ENCODE peak calls at places on chromosome 11, in four cellular contexts. J is Panc1, F is HL-60, X is choroid plexus epithelial cell. V is an unnamed sample.

GRCh38 chr11:32289701-32290100 is 145.6 kb downstream of the WT1 start:
- DNase-seq in F (no peak), J (no peak), X (no peak), V (no peak)

GRCh38 chr11:8913961-8914660 is 3.1 kb downstream of the AKIP1 start:
- DNase-seq in J (no peak), X (peak), F (peak), V (peak)

GRCh38 chr11:116357769-116358544 is 414.8 kb downstream of the BUD13 start:
- DNase-seq in J (no peak), X (no peak), F (no peak), V (no peak)

GRCh38 chr11:95764267-95764898 is 25.2 kb downstream of the FAM76B start:
- DNase-seq in X (peak), J (no peak), F (no peak), V (peak)

GRCh38 chr11:115774756-115775155 is 270.5 kb upstream of the CADM1 start:
- DNase-seq in F (no peak), J (no peak), X (no peak), V (no peak)

GRCh38 chr11:133894956-133895549 is 49.7 kb upstream of the SPATA19 start:
- DNase-seq in J (no peak), F (no peak), X (no peak), V (no peak)

GRCh38 chr11:19493446-19493845 is 219.2 kb upstream of the NAV2 start:
- DNase-seq in J (no peak), F (no peak), X (no peak), V (no peak)

GRCh38 chr11:133153031-133153430 is 379.3 kb downstream of the OPCML start:
- DNase-seq in F (no peak), X (no peak), J (no peak), V (no peak)

GRCh38 chr11:76632492-76632891 is 38.1 kb downstream of the LRRC32 start:
- DNase-seq in J (no peak), X (no peak), F (no peak), V (no peak)

GRCh38 chr11:32348502-32348901 is 86.8 kb downstream of the WT1 start:
- DNase-seq in X (no peak), F (no peak), J (no peak), V (no peak)

GRCh38 chr11:12478743-12479142 is 101.4 kb downstream of the PARVA start:
- DNase-seq in F (no peak), J (no peak), X (peak), V (no peak)

GRCh38 chr11:115860246-115860645 is 356.0 kb upstream of the CADM1 start:
- DNase-seq in X (no peak), J (no peak), F (no peak), V (no peak)

DNA sequence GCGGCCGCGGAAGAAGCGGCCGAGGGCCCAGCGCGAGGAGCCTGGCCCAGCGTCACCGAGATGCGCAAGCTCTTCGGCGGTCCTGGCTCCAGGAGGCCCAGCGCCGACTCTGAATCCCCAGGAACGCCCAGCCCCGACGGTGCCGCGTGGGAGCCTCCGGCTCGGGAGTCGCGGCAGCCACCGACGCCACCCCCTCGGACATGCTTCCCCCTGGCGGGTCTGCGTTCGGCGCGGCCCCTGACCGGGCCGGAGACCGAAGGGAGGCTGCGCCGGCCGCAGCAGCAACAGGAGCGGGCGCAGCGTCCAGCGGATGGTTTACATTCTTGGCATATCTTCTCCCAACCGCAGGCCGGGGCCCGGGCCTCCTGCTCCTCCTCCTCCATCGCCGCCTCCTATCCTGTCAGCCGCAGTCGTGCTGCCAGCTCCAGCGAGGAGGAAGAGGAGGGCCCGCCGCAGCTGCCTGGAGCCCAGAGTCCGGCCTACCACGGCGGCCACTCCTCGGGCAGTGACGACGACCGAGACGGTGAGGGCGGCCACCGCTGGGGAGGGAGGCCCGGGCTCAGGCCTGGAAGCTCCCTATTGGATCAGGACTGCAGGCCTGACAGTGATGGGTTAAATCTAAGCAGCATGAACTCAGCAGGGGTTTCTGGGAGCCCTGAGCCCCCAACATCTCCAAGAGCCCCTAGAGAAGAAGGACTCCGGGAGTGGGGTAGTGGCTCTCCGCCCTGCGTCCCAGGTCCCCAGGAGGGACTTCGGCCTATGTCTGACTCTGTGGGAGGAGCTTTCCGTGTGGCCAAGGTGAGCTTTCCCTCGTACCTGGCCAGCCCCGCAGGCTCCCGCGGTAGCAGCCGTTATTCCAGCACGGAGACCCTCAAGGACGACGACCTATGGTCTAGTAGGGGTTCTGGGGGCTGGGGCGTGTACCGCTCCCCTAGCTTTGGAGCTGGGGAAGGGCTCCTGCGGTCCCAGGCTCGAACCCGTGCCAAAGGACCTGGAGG is 1.2 kb downstream of the ARHGEF17 start:
- DNase-seq in F (peak), J (no peak), X (peak), V (peak)
- H3K4me3 ChIP-seq in F (peak), J (peak), X (peak), V (peak)

GRCh38 chr11:126628450-126628789 is 272.9 kb downstream of the ST3GAL4 start:
- DNase-seq in X (no peak), J (no peak), F (no peak), V (no peak)

GRCh38 chr11:126628790-126629621 is 273.5 kb downstream of the ST3GAL4 start:
- DNase-seq in X (no peak), J (no peak), F (no peak), V (no peak)

GRCh38 chr11:126630893-126631292 is 275.4 kb downstream of the ST3GAL4 start:
- DNase-seq in X (no peak), J (no peak), F (no peak), V (no peak)

GRCh38 chr11:126630488-126630887 is 275.0 kb downstream of the ST3GAL4 start:
- DNase-seq in F (no peak), J (no peak), X (no peak), V (no peak)

DNA sequence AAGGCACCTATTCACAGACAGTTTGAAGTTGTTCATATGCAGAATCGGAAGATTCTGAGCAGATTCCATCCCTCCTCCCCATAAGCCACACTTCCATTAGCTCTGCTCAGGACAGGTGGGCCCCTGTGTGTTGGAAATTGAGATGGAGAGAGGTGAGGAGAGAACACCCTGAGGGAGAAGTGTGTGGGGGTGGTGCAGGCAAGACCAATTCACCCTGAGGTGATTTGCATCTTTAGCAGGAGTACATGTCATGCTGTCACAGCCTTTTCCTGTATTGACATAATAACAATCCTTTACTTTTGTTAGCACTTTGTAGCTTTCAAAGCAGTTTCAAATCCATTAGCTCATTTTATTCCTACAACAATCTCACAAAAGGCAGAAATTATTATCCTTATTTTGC is 275.9 kb downstream of the ST3GAL4 start:
- DNase-seq in X (no peak), F (no peak), J (no peak), V (no peak)
- TF ChIP-seq CTCF in X (no peak), F (no peak), J (no peak), V (no peak)

GRCh38 chr11:78497309-78497708 is 77.4 kb downstream of the NARS2 start:
- DNase-seq in X (no peak), J (no peak), F (no peak), V (no peak)
- H3K4me3 ChIP-seq in X (no peak), J (no peak), F (no peak), V (no peak)

GRCh38 chr11:17864478-17864941 is 129.9 kb downstream of the KCNC1 start:
- DNase-seq in F (no peak), J (no peak), X (peak), V (no peak)
- TF ChIP-seq CTCF in F (no peak), J (peak), X (peak), V (peak)

DNA sequence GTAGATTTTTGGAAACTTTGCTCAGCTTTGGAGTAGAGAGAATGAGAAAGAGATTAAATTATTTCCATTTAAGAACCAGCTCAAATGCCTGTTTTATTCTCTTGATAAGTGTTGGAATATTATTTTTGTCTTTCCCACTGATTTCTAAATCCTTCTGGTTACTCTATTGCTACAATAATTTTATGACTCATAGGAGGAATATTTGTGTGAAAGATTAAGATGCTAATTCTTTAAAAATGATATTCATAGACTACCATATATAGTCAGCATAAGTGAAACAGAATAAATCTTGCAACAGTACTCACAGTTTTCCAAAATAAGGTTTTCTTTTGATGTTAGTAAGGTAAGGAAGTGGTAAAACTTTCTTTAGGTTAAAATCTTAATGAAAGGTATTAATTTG is 60.9 kb downstream of the YAP1 start:
- DNase-seq in F (no peak), J (no peak), X (peak), V (peak)
- H3K4me3 ChIP-seq in F (no peak), J (no peak), X (no peak), V (no peak)

GRCh38 chr11:34565417-34566208 is 52.0 kb upstream of the ELF5 start:
- DNase-seq in F (no peak), J (peak), X (no peak), V (no peak)
- TF ChIP-seq CTCF in F (peak), J (peak), X (peak), V (peak)